ENCODE peak calls at places on chromosomes 13 and 19, in six cellular contexts. L, I, O, W, E and S are unnamed samples.
A peak's percentile ranks its signal among the peaks of the same experiment; 100 is the strongest.

GRCh38 chr19:6464070-6464873 is at the start of gene CRB3:
- DNase-seq in W (no peak), E (no peak), O (peak; percentile 21), I (no peak), L (no peak), S (peak; percentile 91)

GRCh38 chr19:7742575-7742974 is 4.8 kb downstream of the CD209 start:
- DNase-seq in E (no peak), I (no peak), L (no peak), W (no peak), O (no peak), S (no peak)

GRCh38 chr19:2552859-2553258 is 76.9 kb downstream of the GADD45B start:
- DNase-seq in W (no peak), O (no peak), E (peak; percentile 15), I (no peak), L (no peak), S (no peak)

GRCh38 chr13:97911311-97912138 is 42.0 kb upstream of the IPO5 start:
- DNase-seq in L (peak; percentile 34), O (peak; percentile 36), E (no peak), I (peak; percentile 5), W (no peak), S (no peak)

GRCh38 chr13:67623630-67624029 is 393.5 kb upstream of the PCDH9 start:
- DNase-seq in O (no peak), I (no peak), E (no peak), L (no peak), W (no peak), S (no peak)

GRCh38 chr19:4795400-4795799 is 3.9 kb downstream of the FEM1A start:
- DNase-seq in I (no peak), W (no peak), L (peak; percentile 27), O (no peak), E (no peak), S (no peak)

GRCh38 chr19:48480151-48480475 is 10.9 kb downstream of the CYTH2 start:
- DNase-seq in E (peak; percentile 70), L (peak; percentile 59), W (no peak), I (no peak), O (no peak), S (no peak)

GRCh38 chr13:55418095-55418494 is 1722.6 kb upstream of the PRR20A start:
- DNase-seq in I (no peak), W (no peak), L (no peak), E (no peak), O (no peak), S (no peak)